ENCODE peak calls at places on chromosomes 16 and 17, in four cellular contexts. D is H1, C is K562, T is HepG2. I is an unnamed sample.

GRCh38 chr16:53043462-53043861 is 9.2 kb downstream of the CHD9NB start:
- DNase-seq in D (no peak), C (no peak), T (no peak), I (no peak)

GRCh38 chr16:1537138-1537577 is 3.7 kb downstream of the TMEM204 start:
- DNase-seq in T (no peak), D (no peak), C (no peak), I (no peak)

GRCh38 chr17:46722662-46723285 is 95.7 kb downstream of the WNT3 start:
- DNase-seq in D (no peak), C (no peak), T (no peak), I (no peak)

GRCh38 chr17:10699861-10700260 is 2.5 kb downstream of the ADPRM start:
- DNase-seq in C (no peak), D (no peak), T (no peak), I (no peak)

GRCh38 chr17:62824290-62825135 is 16.4 kb upstream of the MARCHF10 start:
- DNase-seq in T (peak; percentile 49), D (peak; percentile 79), C (no peak), I (peak; percentile 56)

GRCh38 chr17:40552806-40553693 is 12.2 kb downstream of the CCR7 start:
- DNase-seq in D (no peak), C (no peak), T (no peak), I (no peak)

GRCh38 chr16:79286646-79287423 is 313.7 kb downstream of the MAF start:
- DNase-seq in D (no peak), T (no peak), C (no peak), I (no peak)

GRCh38 chr17:45265823-45266222 is 3.9 kb upstream of the SPATA32 start:
- DNase-seq in D (no peak), C (no peak), T (no peak), I (no peak)

GRCh38 chr16:74521691-74522090 is 85.2 kb downstream of the GLG1 start:
- DNase-seq in T (no peak), D (no peak), C (no peak), I (no peak)

GRCh38 chr17:32525116-32525515 is 38.3 kb downstream of the CDK5R1 start:
- DNase-seq in D (no peak), T (no peak), C (no peak), I (no peak)

GRCh38 chr16:81937305-81938038 is 73.8 kb downstream of the SDR42E1 start:
- DNase-seq in T (no peak), D (no peak), C (no peak), I (no peak)

GRCh38 chr17:8100149-8100548 is 12.6 kb upstream of the ALOX12B start:
- DNase-seq in T (no peak), D (no peak), C (no peak), I (no peak)

GRCh38 chr17:28471531-28472342 is 1.7 kb upstream of the SLC13A2 start:
- DNase-seq in D (no peak), C (no peak), T (no peak), I (no peak)

GRCh38 chr17:48575066-48575582 is 3.0 kb downstream of the HOXB4 start:
- DNase-seq in C (no peak), T (no peak), D (no peak), I (no peak)

GRCh38 chr16:53048139-53048915 is 4.4 kb downstream of the CHD9NB start:
- DNase-seq in C (no peak), T (peak; percentile 86), D (no peak), I (no peak)

GRCh38 chr16:80912651-80913050 is 94.0 kb downstream of the CMC2 start:
- DNase-seq in D (no peak), C (no peak), T (no peak), I (no peak)

GRCh38 chr17:61478790-61479492 is 26.7 kb downstream of the TBX4 start:
- DNase-seq in T (no peak), D (no peak), C (peak; percentile 34), I (no peak)

GRCh38 chr16:49016461-49016860 is 265.2 kb downstream of the CBLN1 start:
- DNase-seq in T (no peak), C (no peak), D (no peak), I (no peak)

GRCh38 chr17:330993-331701 is 21.5 kb downstream of the RPH3AL start:
- DNase-seq in D (no peak), C (no peak), T (no peak), I (no peak)

GRCh38 chr16:79150128-79150527 is 450.4 kb downstream of the MAF start:
- DNase-seq in D (no peak), C (no peak), T (no peak), I (no peak)

GRCh38 chr16:74480150-74481029 is 59.1 kb upstream of the CLEC18B start:
- DNase-seq in D (no peak), T (no peak), C (peak; percentile 31), I (peak; percentile 71)

GRCh38 chr17:17372856-17373520 is 69.8 kb downstream of the NT5M start:
- DNase-seq in T (no peak), C (no peak), D (no peak), I (no peak)

GRCh38 chr16:17133851-17134250 is 336.9 kb downstream of the XYLT1 start:
- DNase-seq in C (no peak), D (no peak), T (no peak), I (no peak)

GRCh38 chr17:49582789-49583188 is 7.1 kb downstream of the NXPH3 start:
- DNase-seq in D (no peak), C (no peak), T (no peak), I (no peak)

GRCh38 chr17:15364615-15365014 is 23.2 kb upstream of the TEKT3 start:
- DNase-seq in D (no peak), C (no peak), T (peak; percentile 33), I (no peak)

GRCh38 chr16:30142672-30143346 is 19.8 kb upstream of the MAPK3 start:
- DNase-seq in T (peak; percentile 61), C (peak; percentile 42), D (no peak), I (no peak)

GRCh38 chr17:47145351-47145750 is 43.7 kb downstream of the CDC27 start:
- DNase-seq in D (no peak), C (no peak), T (no peak), I (no peak)

GRCh38 chr17:63635787-63636186 is 13.6 kb downstream of the MAP3K3 start:
- DNase-seq in D (no peak), T (no peak), C (no peak), I (no peak)

GRCh38 chr17:50266384-50267073 is 7.7 kb upstream of the TMEM92 start:
- DNase-seq in D (no peak), T (peak; percentile 53), C (peak; percentile 9), I (no peak)

GRCh38 chr16:19113577-19114358 is at the start of gene ITPRIPL2:
- DNase-seq in D (no peak), T (peak; percentile 67), C (peak; percentile 72), I (peak; percentile 79)

GRCh38 chr16:86605950-86606349 is 27.6 kb downstream of the FOXL1 start:
- DNase-seq in C (peak; percentile 34), D (no peak), T (no peak), I (no peak)
- TF ChIP-seq FOSL1 in C (no peak), D (no peak), T (no peak), I (no peak)

GRCh38 chr17:58335061-58335731 is 6.6 kb upstream of the TSPOAP1 start:
- DNase-seq in D (no peak), C (no peak), T (no peak), I (no peak)
- TF ChIP-seq FOSL1 in D (no peak), C (no peak), T (no peak), I (no peak)

DNA sequence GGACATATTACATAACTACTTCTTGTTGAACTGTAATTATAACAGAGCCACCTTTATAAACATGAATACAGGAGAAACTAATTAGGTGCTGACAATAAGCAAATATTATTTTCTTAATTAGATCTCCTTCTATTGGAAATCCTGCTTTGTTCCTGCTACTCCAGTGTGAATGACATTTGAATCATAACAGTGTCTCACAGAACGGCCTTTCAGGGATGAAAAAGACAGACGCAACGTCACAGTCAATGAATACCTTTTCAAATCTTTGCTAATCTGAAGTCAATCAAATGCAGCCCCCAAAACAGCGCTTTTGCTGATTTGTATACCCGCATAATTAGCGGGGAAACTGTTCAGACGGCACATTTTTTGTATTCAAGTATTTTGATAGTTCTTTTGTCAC is 240.4 kb upstream of the CDH8 start:
- DNase-seq in D (no peak), T (no peak), C (no peak), I (no peak)
- TF ChIP-seq FOSL1 in D (no peak), T (no peak), C (no peak), I (no peak)

GRCh38 chr17:57810740-57811632 is 38.9 kb downstream of the MRPS23 start:
- DNase-seq in T (peak; percentile 25), C (no peak), D (no peak), I (no peak)
- TF ChIP-seq FOSL1 in T (no peak), C (no peak), D (no peak), I (no peak)

GRCh38 chr17:30477758-30478115 is 529 bp downstream of the GOSR1 start:
- DNase-seq in C (no peak), D (no peak), T (peak; percentile 9), I (no peak)
- TF ChIP-seq FOSL1 in C (no peak), D (no peak), T (no peak), I (no peak)

DNA sequence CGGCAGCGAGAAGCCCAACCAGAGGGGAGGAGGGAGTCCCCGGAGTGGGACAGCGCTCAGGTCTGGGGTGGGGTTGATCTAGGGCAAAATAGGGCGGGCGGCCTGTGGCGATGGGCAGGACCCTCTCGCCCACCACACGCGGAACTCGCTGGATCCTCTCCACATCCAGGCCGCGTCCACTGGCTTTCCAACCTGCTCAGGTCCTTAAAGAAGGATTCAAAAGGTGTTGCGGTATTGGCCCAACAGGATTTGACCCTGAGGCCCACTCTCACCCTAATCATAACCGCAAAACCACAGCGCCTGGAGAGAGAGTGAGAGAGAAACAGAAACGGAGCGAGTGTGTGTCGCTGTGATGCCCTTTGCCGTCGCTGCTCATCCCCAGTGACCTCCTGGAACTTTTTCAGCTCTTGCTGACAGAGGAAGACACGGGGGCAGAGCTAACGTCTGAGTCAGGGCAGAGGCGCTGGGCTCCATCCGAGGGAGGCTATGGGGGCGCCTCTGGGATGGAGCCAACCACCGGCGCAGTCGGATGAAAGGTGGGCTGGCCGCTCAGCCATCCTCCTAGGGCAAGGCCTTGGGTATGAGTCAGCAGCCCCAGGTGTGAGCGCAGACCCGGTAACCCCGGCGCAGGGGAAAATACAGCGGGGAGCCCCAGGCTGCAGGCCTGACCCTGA is 16.7 kb upstream of the OR1F1 start:
- DNase-seq in T (no peak), D (no peak), C (no peak), I (no peak)
- TF ChIP-seq FOSL1 in T (peak; percentile 45), D (no peak), C (no peak), I (no peak)

GRCh38 chr17:2814499-2815341 is 18.5 kb downstream of the RAP1GAP2 start:
- DNase-seq in C (no peak), T (no peak), D (no peak), I (no peak)

GRCh38 chr17:2819921-2820501 is 23.8 kb downstream of the RAP1GAP2 start:
- DNase-seq in C (no peak), T (no peak), D (no peak), I (no peak)

GRCh38 chr17:2814049-2814448 is 17.8 kb downstream of the RAP1GAP2 start:
- DNase-seq in D (no peak), C (no peak), T (no peak), I (no peak)

GRCh38 chr17:2816688-2817087 is 20.4 kb downstream of the RAP1GAP2 start:
- DNase-seq in T (no peak), C (no peak), D (no peak), I (no peak)

DNA sequence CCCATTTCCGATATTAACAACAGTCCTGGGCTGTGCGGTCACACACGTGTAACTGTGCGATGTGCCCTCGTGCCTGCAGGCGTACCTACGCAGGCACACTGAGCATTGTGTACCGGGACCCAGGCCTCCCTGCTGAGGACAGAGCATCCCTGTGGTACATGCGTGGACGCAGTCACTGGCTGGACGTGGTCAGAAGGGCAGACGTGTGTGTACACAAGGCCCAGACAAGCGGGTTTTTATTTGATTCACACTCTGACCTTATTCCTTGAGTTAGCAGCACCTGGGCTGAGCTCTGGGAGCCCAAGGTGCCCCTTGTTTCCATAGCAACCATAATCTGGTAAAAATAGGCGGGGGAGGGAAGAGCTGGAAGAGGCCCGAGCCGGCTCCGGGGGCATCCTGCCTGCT is 19.5 kb downstream of the RAP1GAP2 start:
- DNase-seq in D (no peak), T (no peak), C (no peak), I (no peak)
- TF ChIP-seq FOSL1 in D (no peak), T (no peak), C (no peak), I (no peak)

I was measured in HCT116.